ENCODE peak calls at places on chromosome 19, in seven cellular contexts. X is fibroblast of lung, Y is mesothelial cell of epicardium, J is iris pigment epithelial cell, N is midbrain, Q is GM03348, V is T-helper 9 cell. A is an unnamed sample.

GRCh38 chr19:16769385-16769784 is 49.7 kb downstream of the NWD1 start:
- DNase-seq in N (no peak), Y (no peak), Q (no peak), V (no peak), X (no peak), J (no peak), A (no peak)

GRCh38 chr19:42693760-42694350 is 46.4 kb downstream of the PSG3 start:
- DNase-seq in J (peak), X (peak), V (no peak), N (no peak), Y (no peak), Q (peak), A (no peak)

GRCh38 chr19:40521276-40521675 is 54.5 kb downstream of the SPTBN4 start:
- DNase-seq in X (no peak), V (no peak), N (no peak), Q (no peak), J (peak), Y (no peak), A (no peak)

GRCh38 chr19:4278926-4279529 is at the start of gene SHD:
- DNase-seq in Q (no peak), Y (no peak), J (no peak), V (no peak), X (no peak), N (no peak), A (no peak)

GRCh38 chr19:28294395-28294794 is 918.6 kb downstream of the UQCRFS1 start:
- DNase-seq in N (no peak), V (no peak), X (peak), Q (peak), J (no peak), Y (no peak), A (no peak)

GRCh38 chr19:28426902-28427232 is 786.1 kb downstream of the UQCRFS1 start:
- DNase-seq in N (no peak), X (peak), V (no peak), Q (peak), Y (no peak), J (no peak), A (no peak)

GRCh38 chr19:46602392-46603194 is 1.5 kb downstream of the CALM3 start:
- DNase-seq in Q (peak), X (no peak), N (peak), V (no peak), J (no peak), Y (no peak), A (no peak)

GRCh38 chr19:8120636-8121480 is 28.5 kb downstream of the FBN3 start:
- DNase-seq in J (no peak), Q (no peak), X (no peak), N (no peak), V (no peak), Y (no peak), A (no peak)

GRCh38 chr19:10412257-10412977 is 7.9 kb upstream of the PDE4A start:
- DNase-seq in Y (no peak), X (no peak), V (no peak), Q (no peak), N (no peak), J (no peak), A (no peak)

GRCh38 chr19:50252111-50252886 is 48.9 kb downstream of the MYH14 start:
- DNase-seq in Q (no peak), Y (no peak), J (peak), V (peak), X (peak), N (peak), A (no peak)

GRCh38 chr19:46514589-46515289 is 19.1 kb upstream of the PNMA8B start:
- DNase-seq in V (no peak), N (no peak), Y (no peak), J (no peak), X (no peak), Q (no peak), A (no peak)

GRCh38 chr19:38684078-38684861 is 36.8 kb downstream of the ACTN4 start:
- DNase-seq in J (peak), Y (no peak), N (no peak), X (peak), Q (peak), V (peak), A (no peak)

GRCh38 chr19:47228168-47228936 is 2.6 kb downstream of the BBC3 start:
- DNase-seq in J (no peak), Y (no peak), V (peak), Q (peak), N (no peak), X (no peak), A (peak)

GRCh38 chr19:50554212-50554611 is 14.0 kb downstream of the LRRC4B start:
- DNase-seq in N (no peak), Q (no peak), Y (no peak), J (no peak), V (no peak), X (no peak), A (no peak)

GRCh38 chr19:57620673-57621348 is 6.8 kb downstream of the ZNF134 start:
- DNase-seq in X (peak), Q (no peak), N (no peak), V (no peak), Y (no peak), J (peak), A (no peak)

GRCh38 chr19:39411006-39411831 is 1.2 kb upstream of the PLEKHG2 start:
- DNase-seq in N (no peak), X (peak), Y (no peak), J (peak), Q (no peak), V (no peak), A (peak)

GRCh38 chr19:3420244-3420755 is 53.9 kb downstream of the NFIC start:
- DNase-seq in V (no peak), J (no peak), X (no peak), N (no peak), Q (no peak), Y (no peak), A (no peak)

GRCh38 chr19:46766569-46767317 is 20.5 kb upstream of the STRN4 start:
- DNase-seq in V (peak), N (no peak), X (no peak), Q (no peak), Y (no peak), J (peak), A (peak)